ENCODE peak calls at places on chromosomes 3 and 15, in six cellular contexts. X is upper lobe of right lung; J is effector memory CD4-positive, alpha-beta T cell; E is heart right ventricle; U is cardiac muscle cell; K is OCI-LY7. P is an unnamed sample.

GRCh38 chr15:75042730-75043508 is 19.5 kb downstream of the PPCDC start:
- DNase-seq in X (peak), J (peak), E (peak), U (peak), K (peak), P (peak)

GRCh38 chr15:32096867-32097266 is 66.6 kb downstream of the CHRNA7 start:
- DNase-seq in X (no peak), J (no peak), E (no peak), U (no peak), K (no peak), P (no peak)

GRCh38 chr3:81726735-81727134 is 34.7 kb downstream of the GBE1 start:
- DNase-seq in X (no peak), J (no peak), E (no peak), U (no peak), K (no peak), P (no peak)

GRCh38 chr15:93982226-93982641 is 249.1 kb upstream of the MCTP2 start:
- DNase-seq in X (no peak), J (no peak), E (peak), U (no peak), K (no peak), P (no peak)

GRCh38 chr3:78101363-78101762 is 1061.5 kb downstream of the ROBO2 start:
- DNase-seq in X (no peak), J (no peak), E (no peak), U (no peak), K (no peak), P (no peak)

GRCh38 chr3:49512791-49513355 is 41.4 kb upstream of the BSN start:
- DNase-seq in X (no peak), J (no peak), E (no peak), U (no peak), K (no peak), P (no peak)

GRCh38 chr15:28943146-28943545 is 57.4 kb downstream of the APBA2 start:
- DNase-seq in X (no peak), J (no peak), E (no peak), U (no peak), K (no peak), P (no peak)

GRCh38 chr15:66819084-66819483 is 117.0 kb downstream of the SMAD6 start:
- DNase-seq in X (peak), J (no peak), E (no peak), U (no peak), K (no peak), P (no peak)

GRCh38 chr15:49760749-49761148 is 139.9 kb downstream of the DTWD1 start:
- DNase-seq in X (no peak), J (no peak), E (no peak), U (no peak), K (no peak), P (no peak)

GRCh38 chr15:35293353-35294130 is 208.4 kb upstream of the NANOGP8 start:
- DNase-seq in X (no peak), J (no peak), E (no peak), U (no peak), K (no peak), P (no peak)

GRCh38 chr3:141335531-141336042 is 32.7 kb upstream of the ZBTB38 start:
- DNase-seq in X (no peak), J (no peak), E (no peak), U (no peak), K (no peak), P (no peak)

GRCh38 chr15:83871808-83872559 is 218.1 kb downstream of the ADAMTSL3 start:
- DNase-seq in X (no peak), J (no peak), E (no peak), U (no peak), K (no peak), P (no peak)

GRCh38 chr3:44870375-44871061 is 3.9 kb upstream of the TGM4 start:
- DNase-seq in X (peak), J (no peak), E (no peak), U (no peak), K (no peak), P (no peak)

GRCh38 chr3:156727519-156728205 is 53.3 kb downstream of the TIPARP start:
- DNase-seq in X (no peak), J (no peak), E (no peak), U (no peak), K (peak), P (no peak)

GRCh38 chr3:59519094-59519493 is 469.3 kb upstream of the CFAP20DC start:
- DNase-seq in X (no peak), J (no peak), E (no peak), U (no peak), K (no peak), P (no peak)

GRCh38 chr3:61251174-61251972 is at the start of gene FHIT:
- DNase-seq in X (peak), J (peak), E (peak), U (peak), K (peak), P (peak)

GRCh38 chr15:72835289-72835890 is 51.8 kb upstream of the ADPGK start:
- DNase-seq in X (no peak), J (no peak), E (no peak), U (peak), K (peak), P (no peak)

GRCh38 chr3:114496021-114496434 is 202.2 kb downstream of the TIGIT start:
- DNase-seq in X (no peak), J (no peak), E (peak), U (no peak), K (no peak), P (no peak)

GRCh38 chr3:116135462-116135861 is 309.8 kb downstream of the LSAMP start:
- DNase-seq in X (no peak), J (no peak), E (peak), U (peak), K (no peak), P (no peak)

GRCh38 chr15:68314563-68314962 is 37.0 kb downstream of the FEM1B start:
- DNase-seq in X (peak), J (no peak), E (no peak), U (no peak), K (no peak), P (no peak)

GRCh38 chr3:40827942-40828688 is 303.4 kb downstream of the ZNF621 start:
- DNase-seq in X (no peak), J (no peak), E (peak), U (peak), K (no peak), P (no peak)

GRCh38 chr3:177352424-177352823 is 155.1 kb upstream of the TBL1XR1 start:
- DNase-seq in X (no peak), J (no peak), E (no peak), U (no peak), K (no peak), P (no peak)

GRCh38 chr3:33665294-33665693 is 52.8 kb downstream of the CLASP2 start:
- DNase-seq in X (no peak), J (no peak), E (no peak), U (no peak), K (no peak), P (no peak)

GRCh38 chr15:94028809-94029208 is 202.6 kb upstream of the MCTP2 start:
- DNase-seq in X (no peak), J (no peak), E (no peak), U (no peak), K (no peak), P (no peak)

GRCh38 chr3:100634493-100635272 is 25.3 kb downstream of the ADGRG7 start:
- DNase-seq in X (no peak), J (no peak), E (no peak), U (peak), K (peak), P (no peak)

GRCh38 chr3:37181766-37182165 is 7.4 kb upstream of the LRRFIP2 start:
- DNase-seq in X (no peak), J (no peak), E (no peak), U (no peak), K (no peak), P (no peak)

GRCh38 chr3:136750209-136750921 is 1.8 kb downstream of the STAG1 start:
- DNase-seq in X (no peak), J (no peak), E (no peak), U (peak), K (peak), P (no peak)

GRCh38 chr3:39138804-39139415 is 14.5 kb downstream of the CSRNP1 start:
- DNase-seq in X (no peak), J (no peak), E (peak), U (no peak), K (no peak), P (no peak)
- H3K27ac ChIP-seq in X (no peak), J (no peak), E (no peak), U (no peak), K (no peak), P (no peak)

DNA sequence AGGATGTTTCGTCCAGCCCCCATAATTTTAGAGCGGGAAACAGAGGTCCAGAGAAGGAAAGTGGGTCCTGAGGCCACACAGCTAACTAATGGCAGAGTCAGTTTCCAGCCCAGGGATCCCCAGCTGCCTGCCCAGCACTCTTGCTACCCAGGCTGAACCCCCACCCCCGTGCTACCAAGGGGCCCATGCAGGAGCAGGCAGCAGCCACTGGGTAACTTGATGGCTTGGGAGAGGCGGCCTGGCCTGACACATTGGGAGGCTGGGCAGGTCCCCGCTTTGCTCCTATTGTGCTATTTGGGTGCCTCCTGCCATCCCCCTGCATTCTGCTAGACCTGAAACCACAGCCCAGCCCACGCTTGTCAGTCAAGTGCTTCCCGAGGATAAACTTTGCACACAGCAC is 6.8 kb downstream of the PAK6 start:
- DNase-seq in X (peak), J (no peak), E (no peak), U (no peak), K (no peak), P (no peak)
- H3K27ac ChIP-seq in X (no peak), J (no peak), E (no peak), U (no peak), K (no peak), P (no peak)

GRCh38 chr3:23824699-23825444 is 19.1 kb downstream of the UBE2E1 start:
- DNase-seq in X (no peak), J (no peak), E (no peak), U (no peak), K (no peak), P (no peak)
- H3K27ac ChIP-seq in X (no peak), J (no peak), E (no peak), U (peak), K (no peak), P (no peak)

GRCh38 chr15:79136434-79137046 is 46.0 kb upstream of the RASGRF1 start:
- DNase-seq in X (no peak), J (no peak), E (no peak), U (no peak), K (no peak), P (no peak)

DNA sequence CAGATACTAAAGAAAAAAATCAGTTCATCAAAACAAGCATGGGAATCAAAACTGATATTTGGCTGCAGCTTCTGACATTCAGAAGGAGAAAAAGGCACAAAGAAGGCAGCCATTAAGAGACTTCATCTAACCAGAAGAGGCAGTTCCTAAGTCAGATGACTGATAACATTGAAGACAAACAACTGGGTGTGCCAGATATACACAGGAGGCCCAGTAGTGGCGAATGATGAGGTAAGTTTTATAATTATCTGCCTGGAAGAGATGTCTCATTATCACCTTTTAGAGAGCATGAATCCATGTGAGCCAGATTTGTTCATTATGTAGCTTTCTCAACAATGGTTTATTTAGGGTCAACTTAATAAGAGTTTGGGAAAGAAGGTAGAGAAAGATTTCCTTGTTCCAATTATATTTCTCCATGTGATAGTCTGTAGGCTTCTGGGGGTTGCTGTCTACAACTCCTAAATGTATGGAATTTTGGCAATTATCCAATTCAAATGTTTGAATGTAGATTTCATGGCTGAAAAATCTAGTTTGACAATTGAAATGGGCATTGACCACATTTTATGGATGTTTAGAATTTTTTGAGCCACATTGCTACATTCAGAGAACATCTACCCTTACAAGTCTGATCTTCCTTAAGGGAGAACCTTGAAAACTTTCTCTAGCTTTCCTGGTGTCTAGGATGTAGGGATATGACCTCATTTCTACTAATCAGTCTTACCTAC is 50.4 kb upstream of the RASGRF1 start:
- DNase-seq in X (no peak), J (no peak), E (no peak), U (no peak), K (no peak), P (no peak)
- H3K27ac ChIP-seq in X (no peak), J (no peak), E (no peak), U (no peak), K (no peak), P (no peak)

P was measured in CD4-positive, alpha-beta memory T cell.